ENCODE peak calls at places on chromosomes 6 and 20, in nine cellular contexts. One of them, this sample, is unnamed.

GRCh38 chr20:57000441-57000968 is 265.9 kb downstream of the BMP7 start:
- DNase-seq in effector memory CD4-positive, alpha-beta T cell: no peak
- DNase-seq in psoas muscle: no peak
- DNase-seq in right cardiac atrium: no peak
- DNase-seq in pancreas: no peak
- DNase-seq in naive thymus-derived CD4-positive, alpha-beta T cell: no peak
- DNase-seq in CD4-positive, alpha-beta memory T cell: no peak
- DNase-seq in right lobe of liver: no peak
- DNase-seq in Panc1: no peak
- DNase-seq in this sample: no peak

GRCh38 chr6:31495580-31495979 is 2.4 kb upstream of the MICB start:
- DNase-seq in right cardiac atrium: no peak
- DNase-seq in Panc1: no peak
- DNase-seq in pancreas: no peak
- DNase-seq in psoas muscle: no peak
- DNase-seq in naive thymus-derived CD4-positive, alpha-beta T cell: no peak
- DNase-seq in effector memory CD4-positive, alpha-beta T cell: no peak
- DNase-seq in CD4-positive, alpha-beta memory T cell: no peak
- DNase-seq in right lobe of liver: no peak
- DNase-seq in this sample: no peak

GRCh38 chr20:57693002-57693582 is 16.7 kb downstream of the PMEPA1 start:
- DNase-seq in right lobe of liver: no peak
- DNase-seq in pancreas: no peak
- DNase-seq in effector memory CD4-positive, alpha-beta T cell: no peak
- DNase-seq in psoas muscle: no peak
- DNase-seq in naive thymus-derived CD4-positive, alpha-beta T cell: no peak
- DNase-seq in CD4-positive, alpha-beta memory T cell: no peak
- DNase-seq in Panc1: no peak
- DNase-seq in right cardiac atrium: no peak
- DNase-seq in this sample: no peak

GRCh38 chr6:167350731-167351655 is 26.1 kb downstream of the TTLL2 start:
- DNase-seq in right cardiac atrium: peak; percentile 56
- DNase-seq in pancreas: peak; percentile 90
- DNase-seq in Panc1: peak; percentile 61
- DNase-seq in psoas muscle: peak; percentile 50
- DNase-seq in naive thymus-derived CD4-positive, alpha-beta T cell: peak; percentile 76
- DNase-seq in CD4-positive, alpha-beta memory T cell: peak; percentile 81
- DNase-seq in right lobe of liver: peak; percentile 85
- DNase-seq in effector memory CD4-positive, alpha-beta T cell: peak; percentile 68
- DNase-seq in this sample: peak; percentile 81

GRCh38 chr6:32402812-32403211 is 4.2 kb downstream of the BTNL2 start:
- DNase-seq in CD4-positive, alpha-beta memory T cell: no peak
- DNase-seq in effector memory CD4-positive, alpha-beta T cell: no peak
- DNase-seq in pancreas: no peak
- DNase-seq in right cardiac atrium: no peak
- DNase-seq in naive thymus-derived CD4-positive, alpha-beta T cell: no peak
- DNase-seq in Panc1: no peak
- DNase-seq in psoas muscle: no peak
- DNase-seq in right lobe of liver: no peak
- DNase-seq in this sample: no peak

GRCh38 chr6:117676577-117677218 is 1.4 kb downstream of the NUS1 start:
- DNase-seq in pancreas: no peak
- DNase-seq in Panc1: no peak
- DNase-seq in right lobe of liver: no peak
- DNase-seq in right cardiac atrium: no peak
- DNase-seq in psoas muscle: no peak
- DNase-seq in CD4-positive, alpha-beta memory T cell: no peak
- DNase-seq in effector memory CD4-positive, alpha-beta T cell: no peak
- DNase-seq in naive thymus-derived CD4-positive, alpha-beta T cell: no peak
- DNase-seq in this sample: no peak

GRCh38 chr6:167564416-167565250 is 239.7 kb downstream of the TTLL2 start:
- DNase-seq in CD4-positive, alpha-beta memory T cell: no peak
- DNase-seq in effector memory CD4-positive, alpha-beta T cell: no peak
- DNase-seq in right lobe of liver: no peak
- DNase-seq in right cardiac atrium: no peak
- DNase-seq in pancreas: no peak
- DNase-seq in Panc1: no peak
- DNase-seq in naive thymus-derived CD4-positive, alpha-beta T cell: no peak
- DNase-seq in psoas muscle: no peak
- DNase-seq in this sample: no peak

GRCh38 chr6:145648149-145648548 is 87.2 kb downstream of the EPM2A start:
- DNase-seq in naive thymus-derived CD4-positive, alpha-beta T cell: no peak
- DNase-seq in psoas muscle: no peak
- DNase-seq in pancreas: no peak
- DNase-seq in Panc1: no peak
- DNase-seq in effector memory CD4-positive, alpha-beta T cell: no peak
- DNase-seq in right lobe of liver: no peak
- DNase-seq in CD4-positive, alpha-beta memory T cell: no peak
- DNase-seq in right cardiac atrium: no peak
- DNase-seq in this sample: peak; percentile 14

GRCh38 chr6:139109558-139109957 is 25.3 kb upstream of the HECA start:
- DNase-seq in right lobe of liver: no peak
- DNase-seq in Panc1: peak; percentile 15
- DNase-seq in CD4-positive, alpha-beta memory T cell: peak; percentile 30
- DNase-seq in right cardiac atrium: peak; percentile 19
- DNase-seq in pancreas: no peak
- DNase-seq in psoas muscle: no peak
- DNase-seq in effector memory CD4-positive, alpha-beta T cell: no peak
- DNase-seq in naive thymus-derived CD4-positive, alpha-beta T cell: no peak
- DNase-seq in this sample: peak; percentile 33

GRCh38 chr20:59811681-59812171 is 121.7 kb downstream of the SYCP2 start:
- DNase-seq in psoas muscle: no peak
- DNase-seq in CD4-positive, alpha-beta memory T cell: no peak
- DNase-seq in pancreas: peak; percentile 27
- DNase-seq in right cardiac atrium: no peak
- DNase-seq in Panc1: no peak
- DNase-seq in effector memory CD4-positive, alpha-beta T cell: no peak
- DNase-seq in right lobe of liver: no peak
- DNase-seq in naive thymus-derived CD4-positive, alpha-beta T cell: no peak
- DNase-seq in this sample: no peak

GRCh38 chr6:34142599-34142998 is 3.3 kb downstream of the GRM4 start:
- DNase-seq in psoas muscle: no peak
- DNase-seq in naive thymus-derived CD4-positive, alpha-beta T cell: no peak
- DNase-seq in Panc1: no peak
- DNase-seq in right lobe of liver: no peak
- DNase-seq in CD4-positive, alpha-beta memory T cell: no peak
- DNase-seq in pancreas: no peak
- DNase-seq in right cardiac atrium: no peak
- DNase-seq in effector memory CD4-positive, alpha-beta T cell: no peak
- DNase-seq in this sample: no peak

DNA sequence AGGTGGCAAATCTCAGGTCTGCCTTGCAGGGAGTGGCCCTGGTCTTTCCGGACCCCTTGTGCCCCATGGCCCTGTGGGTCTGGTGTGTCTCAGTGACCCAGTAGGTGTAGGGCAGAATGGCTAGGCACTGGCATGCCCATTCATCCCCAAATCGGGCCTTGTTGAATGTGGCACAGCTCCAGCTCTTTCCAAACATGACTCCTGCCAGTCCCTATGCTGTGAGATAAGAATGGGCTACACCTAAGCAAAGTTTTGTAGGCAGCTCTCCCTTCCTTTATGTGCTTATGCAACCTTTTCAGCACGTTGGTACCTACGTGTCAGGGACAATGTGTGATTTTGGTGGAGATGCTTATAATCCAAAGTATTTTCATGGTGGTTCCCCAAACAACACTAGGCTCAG is 33.9 kb downstream of the FOXO3 start:
- DNase-seq in effector memory CD4-positive, alpha-beta T cell: no peak
- DNase-seq in CD4-positive, alpha-beta memory T cell: no peak
- DNase-seq in pancreas: peak; percentile 54
- DNase-seq in psoas muscle: peak; percentile 17
- DNase-seq in right cardiac atrium: no peak
- DNase-seq in Panc1: no peak
- DNase-seq in naive thymus-derived CD4-positive, alpha-beta T cell: no peak
- DNase-seq in right lobe of liver: peak; percentile 94
- DNase-seq in this sample: no peak
- H3K4me1 ChIP-seq in effector memory CD4-positive, alpha-beta T cell: peaks cover 8% of the 10 kb centered on the region
- H3K4me1 ChIP-seq in CD4-positive, alpha-beta memory T cell: peaks cover 23% of the 10 kb centered on the region
- H3K4me1 ChIP-seq in pancreas: peaks cover 73% of the 10 kb centered on the region
- H3K4me1 ChIP-seq in psoas muscle: peaks cover 100% of the 10 kb centered on the region
- H3K4me1 ChIP-seq in right cardiac atrium: peaks cover 31% of the 10 kb centered on the region
- H3K4me1 ChIP-seq in Panc1: peaks cover 20% of the 10 kb centered on the region
- H3K4me1 ChIP-seq in naive thymus-derived CD4-positive, alpha-beta T cell: peaks cover 16% of the 10 kb centered on the region
- H3K4me1 ChIP-seq in right lobe of liver: peaks cover 3% of the 10 kb centered on the region
- H3K4me1 ChIP-seq in this sample: peaks cover 69% of the 10 kb centered on the region

DNA sequence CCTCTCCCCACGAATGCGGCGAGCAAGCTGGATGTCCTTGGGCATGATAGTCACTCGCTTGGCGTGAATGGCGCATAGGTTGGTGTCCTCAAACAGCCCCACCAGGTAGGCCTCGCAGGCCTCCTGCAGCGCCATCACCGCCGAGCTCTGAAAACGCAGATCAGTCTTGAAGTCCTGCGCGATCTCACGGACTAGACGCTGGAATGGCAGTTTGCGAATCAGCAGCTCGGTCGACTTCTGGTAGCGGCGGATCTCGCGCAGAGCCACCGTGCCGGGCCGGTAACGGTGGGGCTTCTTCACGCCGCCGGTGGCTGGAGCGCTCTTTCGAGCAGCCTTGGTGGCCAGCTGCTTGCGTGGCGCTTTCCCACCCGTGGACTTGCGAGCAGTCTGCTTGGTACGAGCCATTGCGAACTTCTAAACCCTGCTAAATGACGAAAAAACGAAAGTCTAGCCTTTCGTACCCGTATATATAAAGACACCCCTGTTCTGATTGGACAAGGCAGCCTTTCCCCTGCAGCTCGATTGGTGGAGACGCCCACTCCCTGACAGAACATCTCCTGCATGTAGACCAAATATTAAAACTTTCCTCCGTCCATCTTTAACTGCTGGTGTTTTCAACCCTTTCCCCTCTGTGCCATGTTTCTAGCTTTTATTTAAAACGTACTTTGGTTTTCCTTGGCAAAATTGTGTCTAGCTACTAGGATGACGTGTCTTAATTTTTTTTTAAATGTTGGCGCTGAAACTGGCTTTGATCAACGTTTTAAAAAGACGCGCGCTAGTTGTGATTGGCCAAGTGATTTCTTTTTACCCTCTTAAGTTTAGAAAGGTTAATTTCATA is 109.8 kb downstream of the HFE start:
- DNase-seq in effector memory CD4-positive, alpha-beta T cell: peak; percentile 68
- DNase-seq in pancreas: peak; percentile 65
- DNase-seq in psoas muscle: peak; percentile 55
- DNase-seq in CD4-positive, alpha-beta memory T cell: peak; percentile 92
- DNase-seq in right lobe of liver: peak; percentile 74
- DNase-seq in naive thymus-derived CD4-positive, alpha-beta T cell: peak; percentile 88
- DNase-seq in Panc1: peak; percentile 80
- DNase-seq in right cardiac atrium: peak; percentile 77
- DNase-seq in this sample: peak; percentile 89
- H3K4me1 ChIP-seq in effector memory CD4-positive, alpha-beta T cell: peaks cover 17% of the 10 kb centered on the region
- H3K4me1 ChIP-seq in pancreas: peaks cover 5% of the 10 kb centered on the region
- H3K4me1 ChIP-seq in psoas muscle: peaks cover 8% of the 10 kb centered on the region
- H3K4me1 ChIP-seq in CD4-positive, alpha-beta memory T cell: peaks cover 43% of the 10 kb centered on the region
- H3K4me1 ChIP-seq in right lobe of liver: no peaks in the 10 kb centered on the region
- H3K4me1 ChIP-seq in naive thymus-derived CD4-positive, alpha-beta T cell: peaks cover 12% of the 10 kb centered on the region
- H3K4me1 ChIP-seq in Panc1: peaks cover 27% of the 10 kb centered on the region
- H3K4me1 ChIP-seq in right cardiac atrium: peaks cover 5% of the 10 kb centered on the region
- H3K4me1 ChIP-seq in this sample: no peaks in the 10 kb centered on the region

GRCh38 chr20:10578607-10579006 is 95.2 kb downstream of the JAG1 start:
- DNase-seq in Panc1: peak; percentile 56
- DNase-seq in naive thymus-derived CD4-positive, alpha-beta T cell: no peak
- DNase-seq in pancreas: no peak
- DNase-seq in CD4-positive, alpha-beta memory T cell: no peak
- DNase-seq in psoas muscle: no peak
- DNase-seq in right cardiac atrium: no peak
- DNase-seq in effector memory CD4-positive, alpha-beta T cell: no peak
- DNase-seq in right lobe of liver: no peak
- DNase-seq in this sample: peak; percentile 70

GRCh38 chr20:10579942-10580341 is 93.9 kb downstream of the JAG1 start:
- DNase-seq in right cardiac atrium: no peak
- DNase-seq in naive thymus-derived CD4-positive, alpha-beta T cell: no peak
- DNase-seq in right lobe of liver: no peak
- DNase-seq in psoas muscle: no peak
- DNase-seq in pancreas: no peak
- DNase-seq in effector memory CD4-positive, alpha-beta T cell: no peak
- DNase-seq in Panc1: no peak
- DNase-seq in CD4-positive, alpha-beta memory T cell: no peak
- DNase-seq in this sample: no peak

GRCh38 chr20:10580700-10581099 is 93.1 kb downstream of the JAG1 start:
- DNase-seq in psoas muscle: no peak
- DNase-seq in Panc1: no peak
- DNase-seq in CD4-positive, alpha-beta memory T cell: no peak
- DNase-seq in naive thymus-derived CD4-positive, alpha-beta T cell: no peak
- DNase-seq in effector memory CD4-positive, alpha-beta T cell: no peak
- DNase-seq in right lobe of liver: no peak
- DNase-seq in pancreas: no peak
- DNase-seq in right cardiac atrium: no peak
- DNase-seq in this sample: no peak

GRCh38 chr20:10576411-10576810 is 97.4 kb downstream of the JAG1 start:
- DNase-seq in naive thymus-derived CD4-positive, alpha-beta T cell: no peak
- DNase-seq in CD4-positive, alpha-beta memory T cell: no peak
- DNase-seq in psoas muscle: no peak
- DNase-seq in pancreas: no peak
- DNase-seq in effector memory CD4-positive, alpha-beta T cell: no peak
- DNase-seq in Panc1: no peak
- DNase-seq in right lobe of liver: no peak
- DNase-seq in right cardiac atrium: no peak
- DNase-seq in this sample: no peak

DNA sequence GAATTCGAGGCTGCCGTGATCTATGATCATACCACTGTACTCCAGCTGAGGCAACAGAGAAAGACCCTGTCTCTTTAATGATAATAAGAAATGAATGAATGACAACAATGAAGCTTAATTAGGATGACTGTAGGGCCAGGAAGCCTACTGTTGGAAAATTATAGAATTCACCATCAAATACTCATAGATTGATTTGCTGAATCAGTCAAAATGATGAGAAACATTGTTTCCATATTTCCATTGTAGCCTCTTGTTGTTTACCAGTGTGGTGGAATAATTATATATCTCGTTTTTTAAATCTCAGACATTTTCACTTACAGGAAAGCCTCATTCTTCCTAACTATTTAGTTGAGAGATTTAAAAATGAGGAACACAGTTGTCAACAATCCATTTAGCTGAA is 96.2 kb downstream of the JAG1 start:
- DNase-seq in CD4-positive, alpha-beta memory T cell: no peak
- DNase-seq in right cardiac atrium: no peak
- DNase-seq in psoas muscle: no peak
- DNase-seq in pancreas: no peak
- DNase-seq in Panc1: no peak
- DNase-seq in naive thymus-derived CD4-positive, alpha-beta T cell: no peak
- DNase-seq in right lobe of liver: no peak
- DNase-seq in effector memory CD4-positive, alpha-beta T cell: no peak
- DNase-seq in this sample: no peak
- H3K4me1 ChIP-seq in CD4-positive, alpha-beta memory T cell: no peaks in the 10 kb centered on the region
- H3K4me1 ChIP-seq in right cardiac atrium: no peaks in the 10 kb centered on the region
- H3K4me1 ChIP-seq in psoas muscle: no peaks in the 10 kb centered on the region
- H3K4me1 ChIP-seq in pancreas: peaks cover 11% of the 10 kb centered on the region
- H3K4me1 ChIP-seq in Panc1: no peaks in the 10 kb centered on the region
- H3K4me1 ChIP-seq in naive thymus-derived CD4-positive, alpha-beta T cell: no peaks in the 10 kb centered on the region
- H3K4me1 ChIP-seq in right lobe of liver: no peaks in the 10 kb centered on the region
- H3K4me1 ChIP-seq in effector memory CD4-positive, alpha-beta T cell: no peaks in the 10 kb centered on the region
- H3K4me1 ChIP-seq in this sample: peaks cover 44% of the 10 kb centered on the region

DNA sequence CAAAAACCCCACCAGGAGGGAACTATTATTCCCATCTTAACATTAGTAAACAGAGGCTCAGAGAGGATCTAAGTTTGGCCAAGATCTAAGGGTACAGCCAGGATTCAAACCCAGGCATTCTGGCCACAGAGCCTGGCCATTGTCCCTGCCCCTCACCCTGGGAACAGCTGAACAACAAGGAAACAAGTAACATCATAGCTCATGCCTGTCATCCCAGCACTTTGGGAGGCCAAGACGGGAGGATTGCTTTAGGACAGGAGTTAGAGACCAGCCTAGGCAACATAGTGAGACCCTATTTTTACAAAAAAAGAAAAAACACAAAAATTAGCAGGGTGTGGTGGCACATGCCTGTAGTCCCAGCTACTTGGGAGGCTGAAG is 27.6 kb downstream of the TOX2 start:
- DNase-seq in right lobe of liver: no peak
- DNase-seq in pancreas: no peak
- DNase-seq in effector memory CD4-positive, alpha-beta T cell: no peak
- DNase-seq in psoas muscle: no peak
- DNase-seq in right cardiac atrium: no peak
- DNase-seq in CD4-positive, alpha-beta memory T cell: no peak
- DNase-seq in Panc1: no peak
- DNase-seq in naive thymus-derived CD4-positive, alpha-beta T cell: no peak
- DNase-seq in this sample: no peak
- H3K4me1 ChIP-seq in right lobe of liver: no peaks in the 10 kb centered on the region
- H3K4me1 ChIP-seq in pancreas: no peaks in the 10 kb centered on the region
- H3K4me1 ChIP-seq in effector memory CD4-positive, alpha-beta T cell: peaks cover 22% of the 10 kb centered on the region
- H3K4me1 ChIP-seq in psoas muscle: no peaks in the 10 kb centered on the region
- H3K4me1 ChIP-seq in right cardiac atrium: no peaks in the 10 kb centered on the region
- H3K4me1 ChIP-seq in CD4-positive, alpha-beta memory T cell: peaks cover 85% of the 10 kb centered on the region
- H3K4me1 ChIP-seq in Panc1: peaks cover 84% of the 10 kb centered on the region
- H3K4me1 ChIP-seq in naive thymus-derived CD4-positive, alpha-beta T cell: peaks cover 29% of the 10 kb centered on the region
- H3K4me1 ChIP-seq in this sample: peaks cover 9% of the 10 kb centered on the region

This sample was measured in SJCRH30.